ENCODE peak calls at places on chromosomes 2 and 18, in seven cellular contexts. One of them, this sample, is unnamed.
A peak's percentile ranks its signal among the peaks of the same experiment; 100 is the strongest.

GRCh38 chr2:45119855-45120254 is 110.6 kb upstream of the SIX2 start:
- DNase-seq in MCF 10A: peak; percentile 78
- DNase-seq in upper lobe of right lung: no peak
- DNase-seq in PC-9: peak; percentile 100
- DNase-seq in IMR-90: peak; percentile 85
- DNase-seq in neural progenitor cell: no peak
- DNase-seq in fibroblast of mammary gland: peak; percentile 90
- DNase-seq in this sample: no peak

GRCh38 chr2:109611467-109612095 is 2.2 kb downstream of the SEPTIN10 start:
- DNase-seq in MCF 10A: peak; percentile 70
- DNase-seq in upper lobe of right lung: no peak
- DNase-seq in PC-9: peak; percentile 35
- DNase-seq in IMR-90: peak; percentile 96
- DNase-seq in neural progenitor cell: no peak
- DNase-seq in fibroblast of mammary gland: peak; percentile 85
- DNase-seq in this sample: no peak

GRCh38 chr18:50194623-50195532 is at the start of gene MYO5B:
- DNase-seq in MCF 10A: peak; percentile 78
- DNase-seq in upper lobe of right lung: peak; percentile 93
- DNase-seq in PC-9: peak; percentile 70
- DNase-seq in IMR-90: no peak
- DNase-seq in neural progenitor cell: peak; percentile 92
- DNase-seq in fibroblast of mammary gland: no peak
- DNase-seq in this sample: peak; percentile 72

GRCh38 chr2:50754514-50754913 is 277.4 kb downstream of the NRXN1 start:
- DNase-seq in MCF 10A: no peak
- DNase-seq in upper lobe of right lung: no peak
- DNase-seq in PC-9: no peak
- DNase-seq in IMR-90: no peak
- DNase-seq in neural progenitor cell: no peak
- DNase-seq in fibroblast of mammary gland: no peak
- DNase-seq in this sample: no peak

GRCh38 chr2:9638532-9638931 is 7.7 kb upstream of the YWHAQ start:
- DNase-seq in MCF 10A: peak; percentile 89
- DNase-seq in upper lobe of right lung: peak; percentile 78
- DNase-seq in PC-9: peak; percentile 86
- DNase-seq in IMR-90: peak; percentile 97
- DNase-seq in neural progenitor cell: no peak
- DNase-seq in fibroblast of mammary gland: peak; percentile 96
- DNase-seq in this sample: no peak

GRCh38 chr18:58231930-58232329 is 187.9 kb downstream of the NEDD4L start:
- DNase-seq in MCF 10A: peak; percentile 44
- DNase-seq in upper lobe of right lung: no peak
- DNase-seq in PC-9: no peak
- DNase-seq in IMR-90: no peak
- DNase-seq in neural progenitor cell: no peak
- DNase-seq in fibroblast of mammary gland: peak; percentile 29
- DNase-seq in this sample: no peak

GRCh38 chr2:222033541-222033940 is 265.3 kb downstream of the PAX3 start:
- DNase-seq in MCF 10A: peak; percentile 80
- DNase-seq in upper lobe of right lung: no peak
- DNase-seq in PC-9: peak; percentile 96
- DNase-seq in IMR-90: no peak
- DNase-seq in neural progenitor cell: no peak
- DNase-seq in fibroblast of mammary gland: peak; percentile 42
- DNase-seq in this sample: no peak

GRCh38 chr2:206850369-206850768 is 85.0 kb downstream of the FASTKD2 start:
- DNase-seq in MCF 10A: no peak
- DNase-seq in upper lobe of right lung: no peak
- DNase-seq in PC-9: no peak
- DNase-seq in IMR-90: no peak
- DNase-seq in neural progenitor cell: no peak
- DNase-seq in fibroblast of mammary gland: no peak
- DNase-seq in this sample: no peak

GRCh38 chr2:38527338-38528007 is 75.3 kb downstream of the HNRNPLL start:
- DNase-seq in MCF 10A: peak; percentile 36
- DNase-seq in upper lobe of right lung: no peak
- DNase-seq in PC-9: no peak
- DNase-seq in IMR-90: no peak
- DNase-seq in neural progenitor cell: no peak
- DNase-seq in fibroblast of mammary gland: no peak
- DNase-seq in this sample: no peak

GRCh38 chr18:66749030-66749429 is 145.1 kb upstream of the CDH19 start:
- DNase-seq in MCF 10A: peak; percentile 30
- DNase-seq in upper lobe of right lung: no peak
- DNase-seq in PC-9: no peak
- DNase-seq in IMR-90: no peak
- DNase-seq in neural progenitor cell: peak; percentile 34
- DNase-seq in fibroblast of mammary gland: no peak
- DNase-seq in this sample: no peak
- TF ChIP-seq CTCF in MCF 10A: no peak
- TF ChIP-seq CTCF in upper lobe of right lung: peak; percentile 20
- TF ChIP-seq CTCF in PC-9: no peak
- TF ChIP-seq CTCF in IMR-90: no peak
- TF ChIP-seq CTCF in neural progenitor cell: peak; percentile 44
- TF ChIP-seq CTCF in fibroblast of mammary gland: no peak
- TF ChIP-seq CTCF in this sample: no peak

GRCh38 chr18:7567487-7568425 is 640 bp downstream of the PTPRM start:
- DNase-seq in MCF 10A: peak; percentile 53
- DNase-seq in upper lobe of right lung: peak; percentile 79
- DNase-seq in PC-9: no peak
- DNase-seq in IMR-90: peak; percentile 64
- DNase-seq in neural progenitor cell: peak; percentile 86
- DNase-seq in fibroblast of mammary gland: peak; percentile 57
- DNase-seq in this sample: peak; percentile 23
- TF ChIP-seq CTCF in MCF 10A: no peak
- TF ChIP-seq CTCF in upper lobe of right lung: peak; percentile 1
- TF ChIP-seq CTCF in PC-9: no peak
- TF ChIP-seq CTCF in IMR-90: no peak
- TF ChIP-seq CTCF in neural progenitor cell: no peak
- TF ChIP-seq CTCF in fibroblast of mammary gland: no peak
- TF ChIP-seq CTCF in this sample: no peak

DNA sequence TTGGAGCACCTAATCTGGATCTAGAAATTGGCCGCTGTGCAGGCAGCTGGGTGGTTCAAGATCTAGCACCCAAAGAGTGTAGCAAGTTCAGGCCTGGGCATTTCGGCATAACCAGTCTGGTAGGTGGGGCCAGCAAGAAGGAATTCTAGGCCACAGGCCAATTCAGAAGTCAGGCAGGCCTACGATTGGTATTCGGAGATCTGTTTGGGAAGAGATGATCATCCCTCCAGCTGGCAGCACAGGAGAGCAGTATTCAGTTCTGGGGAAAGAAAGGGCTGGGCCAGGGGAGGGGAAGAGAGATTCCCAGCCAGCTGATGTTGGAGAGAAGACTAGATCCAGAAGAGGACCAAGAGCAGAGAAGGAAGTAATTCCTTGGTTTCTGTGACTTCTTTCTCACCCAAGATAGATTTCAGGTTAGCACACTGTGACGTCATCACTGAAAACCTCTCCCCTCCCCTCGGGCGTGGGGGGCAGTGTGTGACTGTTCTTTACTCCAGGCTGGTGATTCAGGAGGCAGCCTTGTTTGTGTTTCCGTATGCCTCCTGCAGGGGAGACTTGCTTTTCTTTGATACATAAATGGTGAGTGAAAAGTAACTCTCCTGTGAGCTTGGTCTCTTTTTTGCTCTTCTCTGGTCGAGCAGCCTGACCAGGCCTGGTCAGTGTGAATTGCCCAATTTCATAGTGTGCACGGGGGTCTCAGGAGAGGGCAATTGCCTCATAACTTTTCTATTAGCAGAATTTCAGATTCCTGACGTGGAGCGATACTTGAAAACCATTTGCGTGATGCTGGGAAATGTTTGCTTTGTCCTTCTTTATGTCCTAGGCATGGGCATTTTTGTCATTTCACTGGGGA is 61.1 kb downstream of the MEIS1 start:
- DNase-seq in MCF 10A: peak; percentile 95
- DNase-seq in upper lobe of right lung: no peak
- DNase-seq in PC-9: peak; percentile 92
- DNase-seq in IMR-90: peak; percentile 96
- DNase-seq in neural progenitor cell: peak; percentile 38
- DNase-seq in fibroblast of mammary gland: peak; percentile 94
- DNase-seq in this sample: no peak
- TF ChIP-seq CTCF in MCF 10A: peak; percentile 27
- TF ChIP-seq CTCF in upper lobe of right lung: peak; percentile 18
- TF ChIP-seq CTCF in PC-9: peak; percentile 55
- TF ChIP-seq CTCF in IMR-90: peak; percentile 44
- TF ChIP-seq CTCF in neural progenitor cell: no peak
- TF ChIP-seq CTCF in fibroblast of mammary gland: peak; percentile 40
- TF ChIP-seq CTCF in this sample: no peak

GRCh38 chr18:55524353-55525123 is 63.5 kb downstream of the TCF4 start:
- DNase-seq in MCF 10A: no peak
- DNase-seq in upper lobe of right lung: no peak
- DNase-seq in PC-9: no peak
- DNase-seq in IMR-90: no peak
- DNase-seq in neural progenitor cell: peak; percentile 50
- DNase-seq in fibroblast of mammary gland: no peak
- DNase-seq in this sample: no peak

GRCh38 chr18:55523001-55523400 is 65.0 kb downstream of the TCF4 start:
- DNase-seq in MCF 10A: no peak
- DNase-seq in upper lobe of right lung: no peak
- DNase-seq in PC-9: no peak
- DNase-seq in IMR-90: no peak
- DNase-seq in neural progenitor cell: no peak
- DNase-seq in fibroblast of mammary gland: no peak
- DNase-seq in this sample: no peak

GRCh38 chr18:55515946-55516710 is 71.9 kb downstream of the TCF4 start:
- DNase-seq in MCF 10A: no peak
- DNase-seq in upper lobe of right lung: no peak
- DNase-seq in PC-9: no peak
- DNase-seq in IMR-90: peak; percentile 84
- DNase-seq in neural progenitor cell: no peak
- DNase-seq in fibroblast of mammary gland: peak; percentile 69
- DNase-seq in this sample: no peak

GRCh38 chr18:55517055-55517454 is 70.9 kb downstream of the TCF4 start:
- DNase-seq in MCF 10A: no peak
- DNase-seq in upper lobe of right lung: no peak
- DNase-seq in PC-9: no peak
- DNase-seq in IMR-90: no peak
- DNase-seq in neural progenitor cell: no peak
- DNase-seq in fibroblast of mammary gland: no peak
- DNase-seq in this sample: no peak

GRCh38 chr18:55522011-55522410 is 66.0 kb downstream of the TCF4 start:
- DNase-seq in MCF 10A: peak; percentile 23
- DNase-seq in upper lobe of right lung: no peak
- DNase-seq in PC-9: no peak
- DNase-seq in IMR-90: no peak
- DNase-seq in neural progenitor cell: peak; percentile 65
- DNase-seq in fibroblast of mammary gland: peak; percentile 36
- DNase-seq in this sample: peak; percentile 55
- TF ChIP-seq CTCF in MCF 10A: no peak
- TF ChIP-seq CTCF in upper lobe of right lung: peak; percentile 24
- TF ChIP-seq CTCF in PC-9: peak; percentile 34
- TF ChIP-seq CTCF in IMR-90: peak; percentile 38
- TF ChIP-seq CTCF in neural progenitor cell: peak; percentile 71
- TF ChIP-seq CTCF in fibroblast of mammary gland: peak; percentile 52
- TF ChIP-seq CTCF in this sample: peak; percentile 35

GRCh38 chr2:149808556-149808955 is 221.0 kb upstream of the MMADHC start:
- DNase-seq in MCF 10A: no peak
- DNase-seq in upper lobe of right lung: no peak
- DNase-seq in PC-9: no peak
- DNase-seq in IMR-90: no peak
- DNase-seq in neural progenitor cell: no peak
- DNase-seq in fibroblast of mammary gland: no peak
- DNase-seq in this sample: no peak

GRCh38 chr2:149800624-149801220 is 213.1 kb upstream of the MMADHC start:
- DNase-seq in MCF 10A: no peak
- DNase-seq in upper lobe of right lung: no peak
- DNase-seq in PC-9: no peak
- DNase-seq in IMR-90: peak; percentile 18
- DNase-seq in neural progenitor cell: peak; percentile 68
- DNase-seq in fibroblast of mammary gland: no peak
- DNase-seq in this sample: no peak

GRCh38 chr2:149806651-149807050 is 219.1 kb upstream of the MMADHC start:
- DNase-seq in MCF 10A: no peak
- DNase-seq in upper lobe of right lung: no peak
- DNase-seq in PC-9: no peak
- DNase-seq in IMR-90: no peak
- DNase-seq in neural progenitor cell: no peak
- DNase-seq in fibroblast of mammary gland: no peak
- DNase-seq in this sample: no peak
- TF ChIP-seq CTCF in MCF 10A: no peak
- TF ChIP-seq CTCF in upper lobe of right lung: no peak
- TF ChIP-seq CTCF in PC-9: no peak
- TF ChIP-seq CTCF in IMR-90: no peak
- TF ChIP-seq CTCF in neural progenitor cell: no peak
- TF ChIP-seq CTCF in fibroblast of mammary gland: no peak
- TF ChIP-seq CTCF in this sample: no peak